ENCODE peak calls at places on chromosomes 11 and 22, in four cellular contexts. B, U, Q and M are unnamed samples.

GRCh38 chr11:97140885-97141494 is 751.2 kb downstream of the JRKL start:
- DNase-seq in B (no peak), U (peak; percentile 55), Q (no peak), M (no peak)

GRCh38 chr11:2797741-2798361 is 87.7 kb downstream of the CDKN1C start:
- DNase-seq in B (peak; percentile 15), U (no peak), Q (peak; percentile 8), M (no peak)

GRCh38 chr11:76673164-76674142 is 2.9 kb upstream of the LRRC32 start:
- DNase-seq in B (no peak), U (no peak), Q (no peak), M (no peak)

GRCh38 chr11:3671334-3672254 is at the start of gene CHRNA10:
- DNase-seq in B (no peak), U (no peak), Q (no peak), M (no peak)

GRCh38 chr11:77179048-77179447 is 51.0 kb downstream of the MYO7A start:
- DNase-seq in B (no peak), U (no peak), Q (peak; percentile 13), M (no peak)

GRCh38 chr11:121018746-121019145 is 5.2 kb upstream of the TBCEL start:
- DNase-seq in B (no peak), U (no peak), Q (no peak), M (no peak)

GRCh38 chr11:134266841-134267251 is 9.3 kb upstream of the GLB1L3 start:
- DNase-seq in B (no peak), U (peak; percentile 73), Q (no peak), M (peak; percentile 93)

GRCh38 chr11:128251140-128251539 is 336.2 kb downstream of the ETS1 start:
- DNase-seq in B (no peak), U (peak; percentile 57), Q (no peak), M (peak; percentile 33)

GRCh38 chr11:8867035-8867434 is 44.0 kb upstream of the AKIP1 start:
- DNase-seq in B (no peak), U (peak; percentile 25), Q (no peak), M (no peak)

GRCh38 chr11:57081356-57081755 is 92.6 kb downstream of the OR5AK2 start:
- DNase-seq in B (no peak), U (no peak), Q (no peak), M (no peak)

GRCh38 chr22:23302171-23303002 is 122.1 kb downstream of the BCR start:
- DNase-seq in B (no peak), U (peak; percentile 12), Q (peak; percentile 11), M (no peak)

GRCh38 chr11:74671520-74672196 is 59.6 kb downstream of the CHRDL2 start:
- DNase-seq in B (no peak), U (peak; percentile 70), Q (no peak), M (no peak)

GRCh38 chr11:35923452-35923851 is 20.4 kb upstream of the LDLRAD3 start:
- DNase-seq in B (no peak), U (peak; percentile 20), Q (no peak), M (no peak)

GRCh38 chr11:125925247-125925740 is 20.6 kb upstream of the VSIG10L2 start:
- DNase-seq in B (no peak), U (no peak), Q (no peak), M (no peak)
- TF ChIP-seq CTCF in B (no peak), U (no peak), Q (no peak), M (no peak)

DNA sequence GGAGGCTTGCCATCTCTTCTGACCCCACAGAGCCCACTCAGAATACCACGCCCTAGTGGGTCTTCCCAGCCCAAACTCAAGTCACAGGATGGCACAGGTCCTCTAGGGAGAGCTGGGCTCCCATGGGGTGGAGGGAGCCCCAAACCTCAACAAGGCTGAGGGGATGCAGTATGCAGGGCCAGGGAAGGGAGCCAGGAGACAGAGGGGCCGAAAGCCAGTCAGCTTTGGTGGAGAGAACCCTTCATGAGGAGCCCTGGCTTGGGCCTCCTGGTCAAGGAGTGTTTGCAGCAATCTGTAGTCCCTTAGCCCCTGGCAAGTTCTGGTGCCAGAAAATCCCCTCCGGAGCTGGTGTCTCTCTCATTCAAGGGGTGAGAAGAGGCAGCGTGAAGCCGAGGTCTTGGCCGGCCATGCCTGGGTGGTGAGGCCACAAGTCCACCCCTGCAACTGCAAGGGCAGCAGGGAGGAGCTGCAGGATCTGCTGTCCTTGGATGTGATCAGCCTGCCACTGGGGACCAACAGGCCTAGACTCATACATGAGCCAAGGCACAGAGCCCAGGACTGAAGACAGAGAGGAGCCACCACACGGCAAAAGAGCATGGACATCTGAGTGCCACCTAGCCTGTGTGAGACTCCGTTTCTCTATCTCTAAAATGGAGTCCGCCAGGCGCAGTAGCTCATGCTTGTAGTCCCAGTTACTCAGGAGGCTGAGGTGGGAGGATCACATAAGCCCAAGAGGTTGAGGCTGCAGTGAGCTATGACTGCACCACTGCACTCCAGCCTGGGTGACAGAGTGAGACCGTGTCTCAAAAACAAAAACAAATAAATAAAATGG is 24.1 kb downstream of the NEAT1 start:
- DNase-seq in B (peak; percentile 82), U (peak; percentile 76), Q (no peak), M (peak; percentile 10)
- H3K4me3 ChIP-seq in B (no peak overlapping the region), U (no peak overlapping the region), Q (no peak overlapping the region), M (no peak overlapping the region)

GRCh38 chr11:44364596-44364995 is 54.7 kb upstream of the ALX4 start:
- DNase-seq in B (no peak), U (no peak), Q (no peak), M (no peak)

GRCh38 chr11:44368886-44369285 is 58.9 kb upstream of the ALX4 start:
- DNase-seq in B (no peak), U (no peak), Q (no peak), M (no peak)

GRCh38 chr11:44365616-44366015 is 55.7 kb upstream of the ALX4 start:
- DNase-seq in B (no peak), U (no peak), Q (no peak), M (no peak)

GRCh38 chr11:44363116-44363515 is 53.2 kb upstream of the ALX4 start:
- DNase-seq in B (no peak), U (no peak), Q (no peak), M (no peak)

GRCh38 chr11:44366741-44367140 is 56.8 kb upstream of the ALX4 start:
- DNase-seq in B (no peak), U (no peak), Q (no peak), M (no peak)
- TF ChIP-seq CTCF in B (no peak), U (no peak), Q (no peak), M (no peak)

DNA sequence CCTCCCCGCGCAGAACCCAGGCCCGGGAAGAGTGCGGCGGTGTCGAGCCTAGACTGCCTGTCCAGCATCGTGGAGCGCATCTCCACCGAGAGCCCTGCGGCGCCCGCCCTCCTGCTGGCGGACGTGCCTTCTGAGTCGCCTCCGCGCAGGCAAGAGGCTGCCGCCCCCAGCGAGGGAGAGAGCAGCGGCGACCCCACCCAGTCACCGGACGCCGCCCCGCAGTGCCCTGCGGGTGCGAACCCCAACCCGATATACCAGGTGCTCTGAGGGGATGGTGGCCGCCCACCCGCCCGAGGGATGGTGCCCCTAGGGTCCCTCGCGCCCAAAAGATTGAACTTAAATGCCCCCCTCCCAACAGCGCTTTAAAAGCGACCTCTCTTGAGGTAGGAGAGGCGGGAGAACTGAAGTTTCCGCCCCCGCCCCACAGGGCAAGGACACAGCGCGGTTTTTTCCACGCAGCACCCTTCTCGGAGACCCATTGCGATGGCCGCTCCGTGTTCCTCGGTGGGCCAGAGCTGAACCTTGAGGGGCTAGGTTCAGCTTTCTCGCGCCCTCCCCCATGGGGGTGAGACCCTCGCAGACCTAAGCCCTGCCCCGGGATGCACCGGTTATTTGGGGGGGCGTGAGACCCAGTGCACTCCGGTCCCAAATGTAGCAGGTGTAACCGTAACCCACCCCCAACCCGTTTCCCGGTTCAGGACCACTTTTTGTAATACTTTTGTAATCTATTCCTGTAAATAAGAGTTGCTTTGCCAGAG is 2.0 kb downstream of the MYOD1 start:
- DNase-seq in B (no peak), U (no peak), Q (no peak), M (no peak)
- H3K4me3 ChIP-seq in B (no peak overlapping the region), U (no peak overlapping the region), Q (no peak overlapping the region), M (no peak overlapping the region)

DNA sequence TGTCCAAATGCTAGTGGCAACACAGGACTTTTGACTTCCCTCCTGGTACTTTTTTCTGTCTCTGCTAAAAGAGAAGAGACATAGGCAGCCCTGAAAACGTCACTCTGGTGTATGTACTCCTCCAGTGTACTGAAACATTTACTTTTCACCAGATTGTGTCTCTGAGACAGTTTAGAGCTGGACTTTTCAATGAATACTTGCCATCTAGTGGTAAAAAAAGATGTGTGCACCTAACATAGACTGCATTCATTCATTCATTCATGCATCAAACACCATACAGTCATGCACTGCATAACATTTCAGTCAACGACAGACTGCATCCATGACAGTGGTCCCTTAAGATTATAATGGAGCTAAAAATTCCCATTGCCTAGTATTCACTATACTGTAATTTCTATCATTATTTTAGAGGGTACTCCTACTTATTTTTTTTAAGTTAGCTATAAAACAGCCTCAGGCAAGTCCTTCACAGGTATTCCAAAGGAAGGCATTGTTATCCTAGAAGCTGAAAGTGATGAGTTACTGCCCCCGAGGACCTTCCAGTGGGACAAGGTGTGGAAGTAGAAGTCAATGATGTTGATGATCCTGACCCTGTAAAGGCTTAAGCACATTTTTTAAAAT is 186.2 kb downstream of the SPON1 start:
- DNase-seq in B (no peak), U (peak; percentile 63), Q (no peak), M (peak; percentile 3)
- TF ChIP-seq CTCF in B (no peak), U (peak; percentile 39), Q (peak; percentile 62), M (peak; percentile 55)

DNA sequence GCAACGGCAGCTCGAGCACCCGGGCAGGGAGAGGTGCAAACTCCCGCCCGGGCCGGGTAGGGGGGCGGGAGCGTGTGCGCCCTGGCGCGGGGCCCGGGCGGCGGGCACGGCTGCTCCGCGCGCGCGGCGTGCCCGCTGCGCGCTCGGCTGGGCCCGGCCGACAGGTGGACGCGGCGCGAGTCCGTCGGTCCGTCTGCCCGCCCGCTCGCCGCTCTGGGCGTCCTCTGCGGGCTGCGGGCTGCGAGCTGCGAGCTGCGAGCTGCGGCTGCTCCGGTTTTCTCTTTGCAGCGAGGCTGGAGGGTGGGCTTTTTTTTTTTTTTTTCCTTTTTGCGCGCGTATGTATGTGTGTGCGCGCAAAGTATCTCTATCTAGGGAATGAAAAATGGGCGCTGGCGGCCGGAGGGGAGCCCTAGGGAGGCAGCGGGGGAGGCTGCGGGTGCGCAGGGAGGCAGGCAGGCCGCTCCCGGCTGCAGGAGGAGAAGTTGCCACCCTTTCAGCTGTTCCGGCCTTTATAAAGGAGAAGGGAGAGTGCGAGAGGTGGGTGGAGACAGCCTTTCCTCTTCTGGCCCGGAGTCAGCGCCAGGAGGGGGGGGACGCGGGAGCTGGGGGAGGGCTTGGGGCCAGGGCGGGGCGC is at the start of gene PDGFB:
- DNase-seq in B (no peak), U (peak; percentile 42), Q (peak; percentile 66), M (no peak)
- H3K4me3 ChIP-seq in B (peak within 1 kb of the TSS; percentile 64), U (peak within 1 kb of the TSS; percentile 65), Q (peak within 1 kb of the TSS; percentile 79), M (no peak within 1 kb of the TSS)

GRCh38 chr11:66884443-66884842 is 27.6 kb downstream of the LRFN4 start:
- DNase-seq in B (no peak), U (no peak), Q (no peak), M (no peak)

GRCh38 chr11:66886671-66887221 is 29.9 kb downstream of the LRFN4 start:
- DNase-seq in B (peak; percentile 44), U (peak; percentile 86), Q (peak; percentile 51), M (no peak)

GRCh38 chr11:66887531-66887930 is 30.7 kb downstream of the LRFN4 start:
- DNase-seq in B (no peak), U (no peak), Q (peak; percentile 48), M (no peak)

GRCh38 chr11:66885469-66886316 is 28.8 kb downstream of the LRFN4 start:
- DNase-seq in B (no peak), U (no peak), Q (no peak), M (no peak)

DNA sequence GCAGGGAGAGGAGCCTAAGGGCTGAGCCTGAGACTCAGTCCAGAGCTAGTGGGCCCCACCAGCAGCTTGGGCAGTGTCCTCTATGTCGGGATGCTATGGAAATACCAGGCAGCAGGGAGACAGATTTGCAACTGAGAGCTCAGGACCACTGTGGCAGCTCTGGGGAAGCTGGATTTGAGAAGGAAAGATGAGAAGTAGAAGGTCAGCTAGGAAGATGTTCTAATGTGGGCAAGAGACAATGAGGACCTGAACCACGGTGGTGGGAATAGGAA is 29.4 kb downstream of the LRFN4 start:
- DNase-seq in B (no peak), U (no peak), Q (no peak), M (no peak)
- TF ChIP-seq CTCF in B (no peak), U (no peak), Q (no peak), M (no peak)